ENCODE peak calls at places on chromosomes 13 and 19, in five cellular contexts. N is heart left ventricle, C is iPS DF 6.9, P is hepatocyte, W is dorsolateral prefrontal cortex. I is an unnamed sample.
A peak's percentile ranks its signal among the peaks of the same experiment; 100 is the strongest.

GRCh38 chr19:41871573-41872383 is 5.3 kb upstream of the CD79A start:
- DNase-seq in C (no peak), P (no peak), W (no peak), N (no peak), I (no peak)

GRCh38 chr19:35645680-35646511 is 2.2 kb upstream of the COX6B1 start:
- DNase-seq in W (no peak), N (no peak), P (no peak), C (no peak), I (no peak)

GRCh38 chr13:35598790-35599369 is 122.4 kb upstream of the MAB21L1 start:
- DNase-seq in W (no peak), C (no peak), N (no peak), P (no peak), I (no peak)

GRCh38 chr19:46840157-46840942 is 10.3 kb downstream of the AP2S1 start:
- DNase-seq in N (peak; percentile 48), P (peak; percentile 82), C (peak; percentile 86), W (no peak), I (no peak)

GRCh38 chr19:39398297-39398864 is 7.2 kb downstream of the MED29 start:
- DNase-seq in C (no peak), N (peak; percentile 84), P (peak; percentile 82), W (no peak), I (peak; percentile 88)

GRCh38 chr19:47296036-47296435 is 13.6 kb upstream of the C5AR1 start:
- DNase-seq in W (peak; percentile 72), P (peak; percentile 94), C (no peak), N (peak; percentile 67), I (peak; percentile 77)

GRCh38 chr13:30113531-30113930 is 193.8 kb downstream of the KATNAL1 start:
- DNase-seq in W (no peak), C (no peak), P (no peak), N (no peak), I (no peak)

GRCh38 chr19:7654401-7654800 is 14.4 kb upstream of the RETN start:
- DNase-seq in W (no peak), P (no peak), N (no peak), C (no peak), I (no peak)

GRCh38 chr19:49983645-49984229 is 22.8 kb upstream of the SIGLEC11 start:
- DNase-seq in W (peak; percentile 58), C (peak; percentile 41), N (peak; percentile 45), P (peak; percentile 58), I (no peak)

GRCh38 chr13:44093607-44094583 is 214.2 kb downstream of the LACC1 start:
- DNase-seq in W (no peak), N (no peak), P (peak; percentile 64), C (no peak), I (no peak)

GRCh38 chr19:46040952-46041500 is at the start of gene IGFL4:
- DNase-seq in W (no peak), N (no peak), P (peak; percentile 43), C (no peak), I (no peak)

GRCh38 chr13:45728759-45729158 is 26.6 kb downstream of the CBY2 start:
- DNase-seq in C (no peak), N (no peak), W (no peak), P (peak; percentile 22), I (no peak)

GRCh38 chr13:93547886-93548285 is 321.3 kb downstream of the GPC6 start:
- DNase-seq in W (no peak), N (no peak), P (no peak), C (no peak), I (no peak)

GRCh38 chr13:22014469-22014868 is 343.6 kb downstream of the FGF9 start:
- DNase-seq in W (no peak), P (peak; percentile 31), N (no peak), C (no peak), I (no peak)

GRCh38 chr13:111665691-111666095 is 345.3 kb downstream of the TEX29 start:
- DNase-seq in N (no peak), C (no peak), P (no peak), W (no peak), I (no peak)

GRCh38 chr13:50133277-50133953 is 118.2 kb downstream of the KCNRG start:
- DNase-seq in C (no peak), W (no peak), P (no peak), N (no peak), I (no peak)

GRCh38 chr19:2756477-2756876 is 16.7 kb upstream of the SLC39A3 start:
- DNase-seq in C (no peak), N (no peak), W (no peak), P (no peak), I (no peak)

GRCh38 chr13:48410199-48410598 is 2.7 kb downstream of the LPAR6 start:
- DNase-seq in N (no peak), P (no peak), W (no peak), C (no peak), I (no peak)

GRCh38 chr13:39317284-39317683 is 279.0 kb downstream of the NHLRC3 start:
- DNase-seq in C (no peak), N (peak; percentile 71), P (no peak), W (no peak), I (no peak)

GRCh38 chr19:6125571-6125989 is 9.9 kb upstream of the ACSBG2 start:
- DNase-seq in P (peak; percentile 83), N (peak; percentile 57), C (no peak), W (peak; percentile 39), I (no peak)

GRCh38 chr19:48444933-48445194 is 919 bp upstream of the GRWD1 start:
- DNase-seq in P (no peak), N (no peak), W (no peak), C (no peak), I (no peak)
- H3K4me3 ChIP-seq in P (peak overlapping the region; percentile 33), N (peak overlapping the region; percentile 12), W (peak overlapping the region; percentile 99), C (no peak overlapping the region), I (peak overlapping the region; percentile 84)

GRCh38 chr19:844300-844971 is 3.6 kb downstream of the PRTN3 start:
- DNase-seq in W (no peak), P (no peak), N (no peak), C (no peak), I (no peak)

GRCh38 chr19:843836-844299 is 3.1 kb downstream of the PRTN3 start:
- DNase-seq in W (no peak), P (no peak), C (no peak), N (no peak), I (no peak)

GRCh38 chr19:839146-839872 is 1.5 kb upstream of the PRTN3 start:
- DNase-seq in N (no peak), P (no peak), C (no peak), W (no peak), I (no peak)

GRCh38 chr19:843180-843835 is 2.5 kb downstream of the PRTN3 start:
- DNase-seq in P (peak; percentile 61), W (no peak), N (no peak), C (no peak), I (no peak)

GRCh38 chr19:840519-841206 is at the start of gene PRTN3:
- DNase-seq in W (no peak), P (no peak), N (no peak), C (no peak), I (no peak)
- H3K27me3 ChIP-seq in W (no peaks in the 10 kb centered on the region), P (peaks cover 21% of the 10 kb centered on the region), N (peaks cover 38% of the 10 kb centered on the region), C (peaks cover 4% of the 10 kb centered on the region), I (peaks cover 30% of the 10 kb centered on the region)

GRCh38 chr19:11495481-11495880 is 10.2 kb downstream of the ZNF653 start:
- DNase-seq in P (no peak), C (no peak), N (no peak), W (no peak), I (no peak)

GRCh38 chr19:11496391-11497163 is 9.1 kb downstream of the ZNF653 start:
- DNase-seq in N (peak; percentile 59), W (peak; percentile 58), C (no peak), P (peak; percentile 72), I (no peak)

GRCh38 chr19:11495885-11496284 is 9.8 kb downstream of the ZNF653 start:
- DNase-seq in N (no peak), P (no peak), W (no peak), C (no peak), I (no peak)

GRCh38 chr19:11499327-11499726 is 6.3 kb downstream of the ZNF653 start:
- DNase-seq in C (no peak), N (no peak), W (no peak), P (no peak), I (no peak)

GRCh38 chr19:11499890-11500420 is 5.7 kb downstream of the ZNF653 start:
- DNase-seq in N (no peak), P (no peak), C (no peak), W (no peak), I (no peak)
- H3K4me3 ChIP-seq in N (no peak overlapping the region), P (no peak overlapping the region), C (no peak overlapping the region), W (no peak overlapping the region), I (no peak overlapping the region)

DNA sequence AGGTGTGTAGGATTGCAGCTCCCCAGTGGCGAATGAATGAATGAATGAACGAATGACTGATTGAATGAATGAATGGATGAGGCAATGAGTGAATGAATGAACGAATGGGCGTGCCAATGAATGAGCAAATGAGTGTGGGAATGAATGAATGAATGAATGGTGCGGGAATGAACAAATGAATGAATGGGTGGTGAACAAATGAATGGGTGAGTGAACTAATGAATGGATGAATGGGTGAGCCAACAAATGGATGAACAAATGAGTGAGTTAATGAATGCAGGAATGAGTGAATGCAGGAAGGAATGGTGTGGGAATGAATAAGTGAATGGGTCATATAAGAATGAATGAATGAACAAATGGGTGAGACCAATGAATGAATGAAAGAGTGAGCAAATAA is 14.7 kb downstream of the ANKRD24 start:
- DNase-seq in C (no peak), P (no peak), W (no peak), N (no peak), I (no peak)
- H3K27me3 ChIP-seq in C (peaks cover 1% of the 10 kb centered on the region), P (peaks cover 58% of the 10 kb centered on the region), W (no peaks in the 10 kb centered on the region), N (peaks cover 54% of the 10 kb centered on the region), I (peaks cover 24% of the 10 kb centered on the region)

I was measured in RWPE2.